ENCODE peak calls at places on chromosome 10, in ten cellular contexts. T is CD8-positive, alpha-beta memory T cell; U is A549; D is heart right ventricle; F is thoracic aorta; X is cardiac muscle cell; G is stomach; R is psoas muscle; W is GM23338; E is CD8-positive, alpha-beta T cell. Z is an unnamed sample. For H3K4me1, the result is how much of the 10 kb centered on the place peaks cover.

GRCh38 chr10:117541405-117541908 is 1.1 kb upstream of the EMX2 start:
- DNase-seq in T (no peak), U (no peak), D (no peak), F (no peak), X (peak), G (no peak), R (peak), W (peak), E (no peak), Z (no peak)

GRCh38 chr10:114703377-114704125 is 45.5 kb upstream of the ABLIM1 start:
- DNase-seq in T (no peak), U (peak), D (no peak), F (no peak), X (peak), G (no peak), R (no peak), W (peak), E (no peak), Z (no peak)

GRCh38 chr10:97858001-97858439 is 8.4 kb downstream of the GOLGA7B start:
- DNase-seq in T (no peak), U (no peak), D (no peak), F (no peak), X (peak), G (no peak), R (no peak), W (no peak), E (no peak), Z (no peak)

GRCh38 chr10:96417432-96417831 is 58.6 kb upstream of the OPALIN start:
- DNase-seq in T (no peak), U (no peak), D (no peak), F (no peak), X (peak), G (no peak), R (no peak), W (peak), E (no peak), Z (no peak)

GRCh38 chr10:87093461-87094372 is 926 bp downstream of the GLUD1 start:
- DNase-seq in T (peak), U (peak), D (peak), F (peak), X (peak), G (peak), R (peak), W (peak), E (peak), Z (peak)

GRCh38 chr10:131854579-131855335 is 46.1 kb upstream of the PPP2R2D start:
- DNase-seq in T (no peak), U (no peak), D (no peak), F (no peak), X (no peak), G (no peak), R (no peak), W (no peak), E (no peak), Z (peak)

GRCh38 chr10:99612167-99612831 is 7.9 kb downstream of the SLC25A28 start:
- DNase-seq in T (peak), U (peak), D (peak), F (no peak), X (peak), G (no peak), R (no peak), W (peak), E (no peak), Z (no peak)

GRCh38 chr10:88793747-88794299 is 8.7 kb upstream of the LIPM start:
- DNase-seq in T (no peak), U (no peak), D (no peak), F (no peak), X (peak), G (no peak), R (no peak), W (no peak), E (no peak), Z (no peak)

GRCh38 chr10:63489838-63490237 is 24.1 kb upstream of the JMJD1C start:
- DNase-seq in T (no peak), U (no peak), D (no peak), F (no peak), X (no peak), G (no peak), R (no peak), W (no peak), E (no peak), Z (peak)

GRCh38 chr10:34528320-34528719 is 286.8 kb downstream of the PARD3 start:
- DNase-seq in T (no peak), U (peak), D (no peak), F (no peak), X (peak), G (no peak), R (peak), W (peak), E (no peak), Z (no peak)

GRCh38 chr10:24561453-24561852 is 162.2 kb downstream of the ARHGAP21 start:
- DNase-seq in T (no peak), U (no peak), D (no peak), F (no peak), X (no peak), G (no peak), R (no peak), W (no peak), E (no peak), Z (no peak)

GRCh38 chr10:74502963-74503608 is 323.3 kb upstream of the KAT6B start:
- DNase-seq in T (no peak), U (no peak), D (no peak), F (no peak), X (peak), G (no peak), R (no peak), W (no peak), E (no peak), Z (no peak)

GRCh38 chr10:47020491-47020890 is 109.3 kb downstream of the PTPN20 start:
- DNase-seq in T (no peak), U (no peak), D (no peak), F (no peak), X (peak), G (peak), R (peak), W (no peak), E (no peak), Z (no peak)

GRCh38 chr10:58970160-58970915 is 206.1 kb upstream of the PHYHIPL start:
- DNase-seq in T (no peak), U (no peak), D (no peak), F (no peak), X (no peak), G (no peak), R (no peak), W (no peak), E (no peak), Z (no peak)

GRCh38 chr10:79055892-79056291 is 12.9 kb upstream of the ZMIZ1 start:
- DNase-seq in T (no peak), U (no peak), D (no peak), F (no peak), X (no peak), G (peak), R (no peak), W (no peak), E (no peak), Z (peak)
- H3K4me1 ChIP-seq in T (under half), U (under half), D (under half), F (under half), X (under half), G (under half), R (under half), W (under half), E (under half), Z (under half)

GRCh38 chr10:72013202-72013945 is 49.2 kb downstream of the CHST3 start:
- DNase-seq in T (no peak), U (no peak), D (peak), F (no peak), X (no peak), G (peak), R (peak), W (no peak), E (no peak), Z (no peak)

GRCh38 chr10:72014785-72015480 is 50.7 kb downstream of the CHST3 start:
- DNase-seq in T (no peak), U (no peak), D (no peak), F (no peak), X (no peak), G (no peak), R (no peak), W (no peak), E (no peak), Z (no peak)

GRCh38 chr10:72012801-72013200 is 48.6 kb downstream of the CHST3 start:
- DNase-seq in T (no peak), U (no peak), D (no peak), F (no peak), X (no peak), G (no peak), R (no peak), W (no peak), E (no peak), Z (no peak)

GRCh38 chr10:72015868-72016267 is 51.7 kb downstream of the CHST3 start:
- DNase-seq in T (no peak), U (no peak), D (no peak), F (no peak), X (no peak), G (no peak), R (no peak), W (no peak), E (no peak), Z (no peak)

GRCh38 chr10:72014197-72014596 is 50.0 kb downstream of the CHST3 start:
- DNase-seq in T (no peak), U (no peak), D (no peak), F (no peak), X (no peak), G (no peak), R (no peak), W (no peak), E (no peak), Z (no peak)
- H3K4me1 ChIP-seq in T (under half), U (under half), D (half or more), F (under half), X (under half), G (under half), R (half or more), W (under half), E (under half), Z (half or more)

GRCh38 chr10:103843045-103843444 is 12.3 kb downstream of the SH3PXD2A start:
- DNase-seq in T (no peak), U (no peak), D (no peak), F (no peak), X (no peak), G (no peak), R (no peak), W (no peak), E (no peak), Z (peak)
- H3K4me1 ChIP-seq in T (under half), U (under half), D (half or more), F (under half), X (half or more), G (under half), R (half or more), W (under half), E (under half), Z (under half)

DNA sequence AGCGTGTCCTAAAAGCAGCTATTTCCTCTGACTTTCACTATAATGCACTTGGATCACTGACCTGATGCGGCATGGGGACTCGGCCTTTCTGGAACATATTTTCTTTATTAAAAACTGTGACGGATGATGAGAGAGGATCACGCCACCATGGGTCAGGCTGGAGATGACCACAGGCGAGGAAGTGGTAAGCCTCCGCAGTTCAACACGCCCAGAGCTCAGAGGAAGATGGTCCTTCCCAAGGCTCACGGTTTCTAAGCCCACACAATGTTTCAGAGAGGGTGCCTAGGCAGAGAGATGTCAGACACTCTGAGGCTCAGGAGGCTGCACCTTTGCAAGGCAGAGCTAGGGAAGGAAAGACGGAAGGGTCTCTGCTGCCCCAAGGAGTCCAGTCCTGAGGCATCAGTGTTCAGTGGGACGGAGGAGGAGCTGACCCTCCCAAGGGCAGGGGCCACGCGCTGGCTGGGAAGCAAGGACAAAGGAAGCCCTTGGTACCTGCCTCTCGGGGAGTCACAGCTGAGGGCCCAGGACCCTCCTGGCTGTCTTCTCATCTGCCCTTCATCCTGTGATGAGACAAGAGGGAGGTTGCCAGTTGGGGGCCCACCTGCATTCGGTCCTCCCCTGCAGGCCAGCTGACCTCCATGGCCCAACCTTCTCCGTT is 9.5 kb downstream of the CHST15 start:
- DNase-seq in T (no peak), U (no peak), D (no peak), F (no peak), X (no peak), G (no peak), R (no peak), W (no peak), E (no peak), Z (no peak)
- H3K4me1 ChIP-seq in T (under half), U (under half), D (under half), F (under half), X (under half), G (under half), R (under half), W (under half), E (under half), Z (under half)

DNA sequence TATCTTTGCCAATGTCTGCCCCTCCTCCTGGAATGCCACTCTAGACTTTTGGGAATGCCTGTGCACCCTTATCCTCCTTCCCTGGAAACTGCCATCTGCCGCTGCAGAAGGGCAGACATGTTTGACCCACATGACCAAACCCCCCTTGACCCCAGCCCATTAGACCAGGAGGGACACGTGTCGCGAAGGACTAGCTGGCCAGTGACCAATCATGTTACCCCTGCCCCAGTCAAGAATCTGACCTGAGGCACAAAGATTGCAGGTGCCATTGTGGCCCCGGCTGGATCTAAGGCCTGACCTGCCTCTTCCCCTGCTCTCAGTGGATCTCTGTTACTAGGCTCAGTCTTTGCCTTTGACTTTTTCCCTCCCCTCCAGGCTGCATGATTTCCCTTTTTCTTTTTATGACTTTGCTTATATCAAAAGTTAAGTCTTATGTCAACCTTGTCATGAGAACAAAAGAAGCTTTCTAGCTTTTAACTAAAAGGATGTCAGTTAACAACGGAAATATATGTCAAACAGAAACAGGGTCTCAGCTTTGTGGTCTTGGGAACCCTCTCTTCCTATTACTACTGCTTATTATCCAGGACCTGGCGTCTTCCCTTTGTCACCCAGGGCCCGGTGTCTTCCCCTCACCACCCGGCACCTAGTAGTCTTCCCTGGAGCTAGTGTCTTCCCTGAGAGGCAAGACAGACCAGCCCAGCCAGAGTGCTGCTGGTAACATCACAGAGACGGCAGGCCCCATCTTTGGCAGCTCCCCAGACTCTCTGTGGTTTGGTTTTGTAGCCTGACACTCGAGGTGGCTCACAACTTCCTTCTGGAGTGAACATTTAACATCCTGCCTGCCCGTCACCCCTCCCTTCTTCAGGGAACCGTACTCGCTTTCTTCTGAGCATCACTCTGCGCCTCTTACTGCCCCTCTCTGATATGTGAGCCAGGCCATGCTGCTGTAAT is 24.4 kb upstream of the PPIF start:
- DNase-seq in T (peak), U (no peak), D (peak), F (no peak), X (peak), G (peak), R (peak), W (no peak), E (peak), Z (peak)
- H3K4me1 ChIP-seq in T (half or more), U (under half), D (under half), F (under half), X (under half), G (under half), R (under half), W (under half), E (half or more), Z (under half)

GRCh38 chr10:43315096-43315495 is 48.2 kb upstream of the RASGEF1A start:
- DNase-seq in T (no peak), U (no peak), D (no peak), F (no peak), X (no peak), G (no peak), R (no peak), W (no peak), E (no peak), Z (no peak)
- H3K4me1 ChIP-seq in T (under half), U (under half), D (under half), F (under half), X (under half), G (under half), R (under half), W (under half), E (under half), Z (under half)

DNA sequence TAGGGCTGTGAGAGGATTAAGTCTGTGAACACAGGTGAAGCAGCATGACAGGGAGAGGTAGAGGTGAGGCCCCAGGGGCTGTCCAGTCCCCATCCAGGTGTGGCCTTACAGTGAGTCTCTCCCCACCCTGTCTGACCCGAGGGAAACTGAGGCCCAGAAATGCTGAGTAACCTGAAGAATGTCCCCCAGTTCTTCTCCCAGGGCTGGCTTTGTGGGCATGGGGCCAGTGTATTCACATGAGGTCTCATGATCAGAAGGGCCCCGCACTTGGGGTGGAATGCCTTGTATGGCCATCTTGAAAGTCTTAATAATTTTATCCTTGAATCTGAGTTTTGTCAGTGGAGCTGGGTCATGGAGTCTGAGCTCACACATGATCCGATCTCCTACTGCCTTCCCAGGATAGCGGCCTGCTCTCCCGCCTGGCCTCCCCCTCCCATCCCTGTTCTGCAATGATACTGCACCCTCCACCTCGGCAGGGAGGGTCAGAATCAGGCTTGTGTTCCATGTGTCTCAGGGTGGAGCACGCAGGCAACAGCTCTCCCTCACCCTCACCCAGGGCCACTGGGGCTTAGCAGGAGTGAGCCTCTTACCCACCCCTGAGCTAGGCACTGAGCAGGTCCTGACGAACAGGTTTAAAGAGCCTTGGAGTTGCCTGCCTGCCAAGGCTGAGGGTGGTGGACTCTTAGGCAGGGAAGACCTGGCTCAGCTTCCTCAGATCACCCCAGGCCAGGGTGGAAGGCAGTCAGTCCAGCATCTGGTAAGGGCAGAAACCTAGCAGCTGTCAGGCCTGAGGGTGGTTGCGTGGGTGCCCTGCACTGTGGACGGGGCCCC is 41.4 kb upstream of the NPFFR1 start:
- DNase-seq in T (no peak), U (no peak), D (no peak), F (no peak), X (no peak), G (no peak), R (no peak), W (no peak), E (no peak), Z (peak)
- H3K4me1 ChIP-seq in T (under half), U (under half), D (half or more), F (under half), X (under half), G (under half), R (under half), W (under half), E (under half), Z (under half)

GRCh38 chr10:14562197-14562596 is 212.5 kb downstream of the FAM107B start:
- DNase-seq in T (no peak), U (no peak), D (no peak), F (no peak), X (no peak), G (no peak), R (no peak), W (no peak), E (no peak), Z (no peak)

GRCh38 chr10:14560794-14561765 is 213.6 kb downstream of the FAM107B start:
- DNase-seq in T (peak), U (no peak), D (no peak), F (no peak), X (no peak), G (no peak), R (no peak), W (no peak), E (no peak), Z (no peak)

GRCh38 chr10:14562615-14563214 is 212.0 kb downstream of the FAM107B start:
- DNase-seq in T (no peak), U (no peak), D (no peak), F (no peak), X (no peak), G (no peak), R (no peak), W (no peak), E (no peak), Z (no peak)

GRCh38 chr10:14558025-14558424 is 216.7 kb downstream of the FAM107B start:
- DNase-seq in T (no peak), U (no peak), D (no peak), F (no peak), X (no peak), G (no peak), R (no peak), W (no peak), E (no peak), Z (no peak)

DNA sequence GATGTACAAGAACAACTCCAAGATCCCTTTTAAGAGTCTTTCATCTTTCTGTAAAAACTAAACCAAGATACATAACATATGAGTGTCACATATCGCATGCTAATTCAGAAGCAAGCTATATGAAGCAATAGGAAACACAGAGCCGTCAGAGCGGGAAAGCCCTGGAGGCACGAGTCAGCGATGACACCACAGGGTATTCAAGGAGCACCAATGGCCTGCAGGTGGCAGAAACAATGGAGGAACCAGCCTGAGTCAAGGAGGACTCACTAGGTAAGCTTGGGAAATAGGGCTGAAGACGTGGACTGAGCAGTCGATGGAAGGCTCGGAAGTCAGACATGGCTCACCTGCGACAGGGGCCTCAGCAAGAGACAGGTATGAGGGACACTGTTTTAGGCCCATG is 214.4 kb downstream of the FAM107B start:
- DNase-seq in T (peak), U (peak), D (no peak), F (no peak), X (peak), G (peak), R (no peak), W (peak), E (no peak), Z (no peak)
- H3K4me1 ChIP-seq in T (half or more), U (half or more), D (under half), F (under half), X (under half), G (half or more), R (under half), W (under half), E (half or more), Z (under half)

DNA sequence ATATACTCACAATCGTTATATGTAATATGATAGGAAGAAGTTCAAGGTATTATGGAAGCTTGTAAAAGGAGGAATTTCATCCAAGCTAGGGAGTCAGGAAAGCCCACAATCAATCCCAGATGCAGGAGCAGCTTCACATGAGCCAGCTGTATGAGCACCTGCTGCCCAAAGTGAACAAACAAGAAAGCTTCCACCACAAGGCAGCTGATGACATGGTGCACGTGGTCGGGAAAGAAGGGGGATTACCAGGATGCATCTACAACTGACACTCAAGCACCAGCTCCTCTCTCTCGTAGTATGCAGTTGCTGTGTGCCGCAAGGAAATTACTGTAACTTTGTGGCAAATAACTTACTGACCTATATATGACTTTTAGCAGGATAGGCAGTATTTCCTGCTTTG is 225.2 kb downstream of the XPNPEP1 start:
- DNase-seq in T (no peak), U (no peak), D (no peak), F (no peak), X (no peak), G (no peak), R (no peak), W (no peak), E (no peak), Z (no peak)
- H3K4me1 ChIP-seq in T (under half), U (under half), D (under half), F (under half), X (under half), G (under half), R (under half), W (under half), E (under half), Z (under half)

Z was measured in sigmoid colon.